ENCODE peak calls at places on chromosomes 13 and 19, in four cellular contexts. P, C, J and E are unnamed samples.

GRCh38 chr13:113544896-113545295 is 39.7 kb upstream of the TFDP1 start:
- DNase-seq in P (no peak), C (no peak), J (no peak), E (no peak)

GRCh38 chr19:6794817-6795431 is 22.4 kb downstream of the VAV1 start:
- DNase-seq in P (no peak), C (no peak), J (no peak), E (no peak)

GRCh38 chr19:30319411-30319810 is 52.8 kb upstream of the ZNF536 start:
- DNase-seq in P (no peak), C (no peak), J (no peak), E (no peak)

GRCh38 chr19:56839665-56840451 is 668 bp downstream of the PEG3 start:
- DNase-seq in P (peak), C (peak), J (peak), E (peak)

GRCh38 chr13:97853550-97853949 is 99.9 kb upstream of the IPO5 start:
- DNase-seq in P (peak), C (no peak), J (no peak), E (peak)

GRCh38 chr13:102704238-102704750 is 9.4 kb upstream of the METTL21C start:
- DNase-seq in P (no peak), C (no peak), J (no peak), E (no peak)

GRCh38 chr19:36686365-36687213 is 823 bp upstream of the ZNF567 start:
- DNase-seq in P (peak), C (peak), J (peak), E (peak)

GRCh38 chr19:15248648-15249559 is 16.7 kb upstream of the EPHX3 start:
- DNase-seq in P (peak), C (no peak), J (peak), E (peak)

GRCh38 chr13:39415003-39415402 is 188.0 kb downstream of the LHFPL6 start:
- DNase-seq in P (peak), C (no peak), J (no peak), E (peak)

GRCh38 chr19:32798201-32798600 is 71.4 kb downstream of the SLC7A9 start:
- DNase-seq in P (no peak), C (no peak), J (no peak), E (no peak)

GRCh38 chr19:29308977-29309520 is 96.1 kb upstream of the UQCRFS1 start:
- DNase-seq in P (no peak), C (no peak), J (no peak), E (no peak)

GRCh38 chr13:85772379-85772778 is 26.8 kb downstream of the SLITRK6 start:
- DNase-seq in P (peak), C (no peak), J (no peak), E (peak)

GRCh38 chr13:45331981-45332830 is 8.8 kb downstream of the TPT1 start:
- DNase-seq in P (peak), C (peak), J (no peak), E (peak)

GRCh38 chr19:30884146-30884812 is 465.0 kb downstream of the TSHZ3 start:
- DNase-seq in P (no peak), C (no peak), J (no peak), E (no peak)

GRCh38 chr19:33294058-33294798 is 8.1 kb downstream of the CEBPA start:
- DNase-seq in P (no peak), C (peak), J (peak), E (no peak)

GRCh38 chr13:98675837-98676236 is 76.6 kb downstream of the SLC15A1 start:
- DNase-seq in P (no peak), C (no peak), J (no peak), E (no peak)

GRCh38 chr13:113656831-113657671 is 947 bp downstream of the ATP4B start:
- DNase-seq in P (no peak), C (peak), J (peak), E (no peak)

GRCh38 chr13:64305246-64305645 is 2889.6 kb upstream of the PCDH20 start:
- DNase-seq in P (peak), C (no peak), J (no peak), E (peak)

GRCh38 chr19:41265376-41266153 is 1.4 kb downstream of the HNRNPUL1 start:
- DNase-seq in P (peak), C (peak), J (peak), E (peak)

GRCh38 chr13:113862766-113863510 is 938 bp downstream of the GAS6 start:
- DNase-seq in P (no peak), C (no peak), J (peak), E (no peak)

GRCh38 chr19:36377541-36378178 is 1.3 kb downstream of the ZFP14 start:
- DNase-seq in P (no peak), C (no peak), J (no peak), E (no peak)

GRCh38 chr19:6632002-6632621 is 37.8 kb downstream of the TNFSF14 start:
- DNase-seq in P (peak), C (peak), J (peak), E (peak)

GRCh38 chr19:2574478-2574931 is 98.6 kb downstream of the GADD45B start:
- DNase-seq in P (no peak), C (no peak), J (no peak), E (no peak)

GRCh38 chr19:55590621-55591020 is 8.7 kb downstream of the FIZ1 start:
- DNase-seq in P (no peak), C (no peak), J (no peak), E (no peak)

GRCh38 chr19:11405846-11406643 is 13.1 kb downstream of the RGL3 start:
- DNase-seq in P (no peak), C (peak), J (no peak), E (peak)

GRCh38 chr13:26498524-26499208 is 58.8 kb upstream of the WASF3 start:
- DNase-seq in P (peak), C (no peak), J (no peak), E (peak)

GRCh38 chr19:31545766-31546165 is 196.5 kb upstream of the TSHZ3 start:
- DNase-seq in P (no peak), C (no peak), J (no peak), E (no peak)

GRCh38 chr19:7370546-7370945 is 21.8 kb downstream of the ARHGEF18 start:
- DNase-seq in P (no peak), C (no peak), J (no peak), E (no peak)

GRCh38 chr13:109998808-109999528 is 212.6 kb upstream of the IRS2 start:
- DNase-seq in P (peak), C (no peak), J (no peak), E (peak)

GRCh38 chr13:24541127-24541475 is 28.5 kb upstream of the PARP4 start:
- DNase-seq in P (no peak), C (no peak), J (no peak), E (no peak)
- TF ChIP-seq CTCF in P (no peak), C (no peak), J (no peak), E (no peak)

DNA sequence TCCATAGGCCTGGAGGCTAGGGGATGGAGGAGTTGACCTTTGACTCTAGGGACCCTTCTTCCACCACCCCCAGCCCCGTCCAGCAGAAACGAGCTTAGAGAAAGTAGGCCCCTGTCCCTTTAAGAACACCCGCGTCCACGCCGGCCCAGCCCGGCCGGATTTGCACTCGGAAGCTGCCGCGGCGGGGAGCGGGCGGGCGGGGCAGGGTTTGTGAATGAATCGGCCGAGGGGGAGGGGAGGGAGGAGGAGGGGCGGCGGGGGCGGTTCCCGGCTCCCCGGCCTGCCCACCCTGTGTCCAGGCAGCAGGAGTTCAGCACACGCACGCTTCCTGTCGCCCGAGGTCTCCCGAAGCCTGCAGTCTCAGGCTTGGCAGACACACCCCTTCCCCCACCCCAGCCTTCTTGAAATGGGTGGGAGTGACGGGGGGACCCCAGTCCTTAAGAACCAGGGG is 1.5 kb downstream of the UNC13A start:
- DNase-seq in P (no peak), C (peak), J (no peak), E (no peak)
- H3K4me3 ChIP-seq in P (no peak), C (peak), J (peak), E (no peak)

DNA sequence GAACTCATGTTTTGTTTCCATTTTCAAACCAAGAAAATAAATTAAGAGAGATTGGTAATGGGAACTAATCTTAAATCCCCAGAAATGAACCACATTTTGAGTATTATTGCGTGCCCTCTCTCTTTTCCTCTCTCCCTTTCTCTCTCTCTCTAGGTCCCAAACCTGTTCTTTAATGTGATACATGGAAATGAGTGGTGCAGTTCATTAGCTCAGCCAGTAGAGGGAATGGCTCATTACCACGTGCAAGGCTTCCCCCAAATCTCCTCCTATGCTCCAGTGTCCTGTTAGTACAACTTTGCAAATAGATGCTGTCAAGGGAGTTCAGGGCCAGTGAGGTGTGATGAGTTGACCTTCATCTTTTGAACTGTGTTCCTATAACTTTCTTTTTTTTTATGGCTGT is 178.4 kb downstream of the FGF9 start:
- DNase-seq in P (peak), C (no peak), J (no peak), E (peak)
- TF ChIP-seq CTCF in P (peak), C (peak), J (peak), E (peak)

GRCh38 chr19:49764341-49764740 is 1.2 kb upstream of the TSKS start:
- DNase-seq in P (no peak), C (no peak), J (no peak), E (no peak)

GRCh38 chr19:49766007-49766937 is 529 bp upstream of the AP2A1 start:
- DNase-seq in P (peak), C (peak), J (peak), E (peak)

GRCh38 chr19:49767967-49768581 is 1.3 kb downstream of the AP2A1 start:
- DNase-seq in P (no peak), C (no peak), J (no peak), E (no peak)

GRCh38 chr19:49766938-49767315 is at the start of gene AP2A1:
- DNase-seq in P (no peak), C (no peak), J (no peak), E (no peak)

DNA sequence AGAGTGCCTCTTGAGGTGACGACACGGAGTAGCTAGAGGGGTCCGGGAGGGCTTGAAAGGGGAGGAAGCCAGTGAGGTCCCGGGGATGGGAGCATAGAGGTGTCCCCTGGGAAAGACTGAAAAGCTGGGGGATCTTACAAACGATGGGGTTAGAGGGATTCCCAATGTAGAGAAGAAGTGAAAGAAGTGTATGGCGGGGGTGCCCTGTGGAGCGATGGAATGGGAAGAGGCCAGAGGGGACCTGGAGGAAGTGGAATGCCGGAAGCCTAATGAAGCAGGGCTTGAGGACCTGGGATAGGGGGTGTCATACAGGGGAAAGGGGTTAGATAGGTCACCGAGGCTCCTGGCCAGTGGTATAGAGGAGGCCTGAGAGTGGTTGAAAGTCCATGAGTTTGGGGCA is 579 bp downstream of the AP2A1 start:
- DNase-seq in P (no peak), C (no peak), J (no peak), E (no peak)
- H3K4me3 ChIP-seq in P (peak), C (peak), J (peak), E (peak)

DNA sequence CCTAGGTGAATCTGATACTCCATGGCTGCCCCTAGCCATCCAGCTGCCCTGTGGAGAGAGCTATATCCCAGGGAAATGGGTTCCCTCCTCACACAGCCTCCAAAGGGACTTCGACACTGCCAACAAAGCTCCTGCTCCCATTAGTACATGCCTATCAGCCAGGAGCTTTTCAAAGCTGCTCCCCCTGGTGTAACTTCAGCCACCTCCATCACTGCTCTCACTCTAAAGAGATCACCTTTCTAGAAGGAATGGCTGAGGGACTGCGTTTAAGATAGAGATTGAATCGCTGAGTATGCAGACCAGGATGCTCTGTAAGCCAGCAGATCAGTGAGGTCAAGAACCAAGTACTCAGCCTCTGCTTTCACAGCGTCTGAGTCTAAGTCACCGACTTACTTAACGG is 213.7 kb downstream of the NALCN start:
- DNase-seq in P (no peak), C (no peak), J (no peak), E (no peak)
- TF ChIP-seq CTCF in P (no peak), C (no peak), J (no peak), E (no peak)

GRCh38 chr19:35143231-35143715 is at the start of gene FXYD7:
- DNase-seq in P (no peak), C (peak), J (no peak), E (no peak)
- H3K4me3 ChIP-seq in P (no peak), C (no peak), J (peak), E (no peak)

DNA sequence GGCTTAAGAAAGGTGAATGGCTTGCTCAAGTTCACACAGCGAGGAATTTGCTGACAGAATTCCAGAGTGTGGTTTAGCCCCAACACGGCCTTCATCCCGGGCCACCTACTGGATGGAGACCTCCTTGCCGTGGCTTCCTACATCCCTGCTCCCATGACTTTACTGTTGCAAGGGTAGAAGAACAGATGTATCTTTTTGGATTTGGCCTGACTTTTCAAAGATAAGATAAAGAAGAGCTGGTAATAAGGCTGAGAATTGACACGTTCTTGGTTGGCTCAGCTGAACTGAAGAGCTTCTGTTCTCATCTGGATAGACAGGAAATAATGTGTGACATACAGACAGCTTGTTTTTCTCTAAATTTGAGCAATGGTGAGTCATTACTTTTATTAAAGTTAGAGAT is 113.1 kb downstream of the KLF5 start:
- DNase-seq in P (peak), C (no peak), J (no peak), E (peak)
- TF ChIP-seq CTCF in P (no peak), C (no peak), J (no peak), E (no peak)

DNA sequence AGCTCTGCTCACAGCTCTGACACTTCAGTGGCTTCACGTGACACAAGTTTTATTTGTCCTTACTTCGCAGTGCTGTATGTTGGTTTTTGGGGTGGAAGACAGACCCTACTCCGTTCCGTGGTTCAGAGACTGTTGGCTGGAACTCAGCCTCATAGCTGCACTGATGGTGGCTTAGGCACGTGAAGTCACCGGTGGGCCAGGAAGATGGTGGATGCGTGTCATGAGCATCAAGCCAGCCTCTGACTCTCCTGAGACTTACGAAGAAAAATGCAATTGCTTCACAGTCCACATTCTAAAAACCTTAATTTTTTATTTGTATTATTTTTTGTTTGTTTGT is 161.4 kb upstream of the SOX1 start:
- DNase-seq in P (no peak), C (no peak), J (no peak), E (no peak)
- H3K4me3 ChIP-seq in P (no peak), C (no peak), J (no peak), E (no peak)

GRCh38 chr13:95698047-95698749 is 21.3 kb downstream of the DNAJC3 start:
- DNase-seq in P (no peak), C (no peak), J (no peak), E (peak)
- TF ChIP-seq CTCF in P (peak), C (peak), J (no peak), E (peak)

GRCh38 chr19:35039881-35040456 is 1.6 kb upstream of the HPN start:
- DNase-seq in P (no peak), C (no peak), J (peak), E (no peak)
- H3K4me3 ChIP-seq in P (no peak), C (no peak), J (peak), E (no peak)